ENCODE peak calls at places on chromosomes 7 and 10, in ten cellular contexts. S is cardiac muscle cell, F is Panc1, E is right cardiac atrium, Y is AG04450, B is AG04449, T is stomach, J is MM.1S, A is fibroblast of mammary gland, H is kidney epithelial cell. I is an unnamed sample.

GRCh38 chr10:45418859-45419672 is 45.0 kb downstream of the ALOX5 start:
- DNase-seq in S (peak; percentile 69), F (no peak), E (peak; percentile 87), Y (no peak), B (no peak), T (peak; percentile 51), J (peak; percentile 83), A (peak; percentile 27), H (no peak), I (no peak)

GRCh38 chr7:93327006-93327633 is 95.0 kb downstream of the VPS50 start:
- DNase-seq in S (no peak), F (peak; percentile 15), E (no peak), Y (peak; percentile 69), B (peak; percentile 74), T (no peak), J (no peak), A (peak; percentile 79), H (peak; percentile 69), I (no peak)

GRCh38 chr10:47046321-47047126 is 135.3 kb downstream of the PTPN20 start:
- DNase-seq in S (no peak), F (no peak), E (no peak), Y (no peak), B (no peak), T (no peak), J (no peak), A (no peak), H (no peak), I (no peak)

GRCh38 chr7:19117081-19117869 is at the start of gene TWIST1:
- DNase-seq in S (peak; percentile 89), F (no peak), E (peak; percentile 78), Y (peak; percentile 86), B (peak; percentile 95), T (no peak), J (peak; percentile 59), A (peak; percentile 94), H (peak; percentile 16), I (no peak)

GRCh38 chr10:87504307-87504666 is 406 bp upstream of the MINPP1 start:
- DNase-seq in S (no peak), F (no peak), E (no peak), Y (no peak), B (no peak), T (no peak), J (no peak), A (no peak), H (no peak), I (no peak)

GRCh38 chr7:101744588-101744987 is 72.8 kb upstream of the CUX1 start:
- DNase-seq in S (no peak), F (peak; percentile 24), E (no peak), Y (no peak), B (no peak), T (no peak), J (no peak), A (no peak), H (no peak), I (no peak)

GRCh38 chr7:152759655-152760383 is at the start of gene ACTR3B:
- DNase-seq in S (peak; percentile 93), F (no peak), E (peak; percentile 91), Y (peak; percentile 59), B (no peak), T (peak; percentile 93), J (peak; percentile 94), A (peak; percentile 81), H (peak; percentile 34), I (peak; percentile 77)

GRCh38 chr7:116111429-116111828 is 80.9 kb upstream of the TFEC start:
- DNase-seq in S (no peak), F (no peak), E (no peak), Y (no peak), B (no peak), T (no peak), J (no peak), A (no peak), H (no peak), I (no peak)

GRCh38 chr7:47088329-47089067 is 493.4 kb downstream of the TNS3 start:
- DNase-seq in S (peak; percentile 86), F (peak; percentile 18), E (peak; percentile 50), Y (no peak), B (no peak), T (peak; percentile 50), J (peak; percentile 46), A (peak; percentile 62), H (no peak), I (peak; percentile 31)

GRCh38 chr10:119541046-119541445 is 1.5 kb downstream of the RGS10 start:
- DNase-seq in S (no peak), F (no peak), E (no peak), Y (no peak), B (no peak), T (no peak), J (no peak), A (peak; percentile 61), H (no peak), I (no peak)
- H3K4me3 ChIP-seq in S (no peak overlapping the region), F (peak overlapping the region; percentile 75), E (no peak overlapping the region), Y (peak overlapping the region; percentile 80), B (peak overlapping the region; percentile 69), T (peak overlapping the region; percentile 66), J (no peak overlapping the region), A (peak overlapping the region; percentile 80), H (no peak overlapping the region), I (no peak overlapping the region)

GRCh38 chr7:44575054-44575453 is 1.3 kb upstream of the DDX56 start:
- DNase-seq in S (no peak), F (no peak), E (no peak), Y (no peak), B (no peak), T (no peak), J (no peak), A (no peak), H (no peak), I (no peak)
- H3K4me3 ChIP-seq in S (no peak overlapping the region), F (peak overlapping the region; percentile 91), E (no peak overlapping the region), Y (peak overlapping the region; percentile 98), B (no peak overlapping the region), T (no peak overlapping the region), J (no peak overlapping the region), A (no peak overlapping the region), H (no peak overlapping the region), I (peak overlapping the region; percentile 92)

GRCh38 chr7:23210502-23210901 is 28.7 kb downstream of the NUP42 start:
- DNase-seq in S (no peak), F (no peak), E (no peak), Y (no peak), B (no peak), T (no peak), J (no peak), A (no peak), H (no peak), I (no peak)

GRCh38 chr7:23207029-23207428 is 25.2 kb downstream of the NUP42 start:
- DNase-seq in S (no peak), F (no peak), E (no peak), Y (no peak), B (no peak), T (no peak), J (no peak), A (no peak), H (no peak), I (no peak)

GRCh38 chr7:23206511-23206867 is 24.6 kb downstream of the NUP42 start:
- DNase-seq in S (no peak), F (no peak), E (no peak), Y (no peak), B (no peak), T (no peak), J (no peak), A (no peak), H (no peak), I (no peak)

GRCh38 chr7:23204241-23204640 is 22.4 kb downstream of the NUP42 start:
- DNase-seq in S (no peak), F (no peak), E (no peak), Y (no peak), B (no peak), T (no peak), J (no peak), A (no peak), H (no peak), I (no peak)

GRCh38 chr7:23205861-23206510 is 24.1 kb downstream of the NUP42 start:
- DNase-seq in S (no peak), F (no peak), E (peak; percentile 40), Y (no peak), B (no peak), T (no peak), J (no peak), A (no peak), H (no peak), I (no peak)
- H3K4me3 ChIP-seq in S (no peak overlapping the region), F (no peak overlapping the region), E (peak overlapping the region; percentile 36), Y (no peak overlapping the region), B (no peak overlapping the region), T (peak overlapping the region; percentile 30), J (no peak overlapping the region), A (no peak overlapping the region), H (peak overlapping the region; percentile 19), I (no peak overlapping the region)

GRCh38 chr10:73782749-73783085 is 869 bp downstream of the CHCHD1 start:
- DNase-seq in S (no peak), F (no peak), E (no peak), Y (no peak), B (no peak), T (no peak), J (no peak), A (no peak), H (no peak), I (no peak)
- H3K4me3 ChIP-seq in S (peak overlapping the region; percentile 70), F (peak overlapping the region; percentile 81), E (peak overlapping the region; percentile 82), Y (peak overlapping the region; percentile 86), B (peak overlapping the region; percentile 87), T (peak overlapping the region; percentile 95), J (peak overlapping the region; percentile 95), A (peak overlapping the region; percentile 85), H (peak overlapping the region; percentile 93), I (peak overlapping the region; percentile 85)

GRCh38 chr10:49168821-49169495 is 19.2 kb downstream of the TMEM273 start:
- DNase-seq in S (no peak), F (no peak), E (no peak), Y (no peak), B (peak; percentile 33), T (no peak), J (no peak), A (peak; percentile 37), H (no peak), I (no peak)
- H3K4me3 ChIP-seq in S (no peak overlapping the region), F (no peak overlapping the region), E (no peak overlapping the region), Y (no peak overlapping the region), B (no peak overlapping the region), T (no peak overlapping the region), J (no peak overlapping the region), A (no peak overlapping the region), H (no peak overlapping the region), I (no peak overlapping the region)

I was measured in Jurkat, Clone E6-1.